ENCODE peak calls at places on chromosomes 5 and 9, in nine cellular contexts. O is stimulated activated CD8-positive, alpha-beta memory T cell treated with anti-CD3 and anti-CD28 coated beads, Interleukin-7, amount 100 ng/mL, for 1 hour; P is activated T-cell treated with anti-CD3 and anti-CD28 coated beads for 1 hour; J is testis; Y is amniotic stem cell; G is midbrain; W is A549; U is AG20443; A is EH. C is an unnamed sample.

GRCh38 chr9:32378496-32378895 is 5.9 kb upstream of the ACO1 start:
- DNase-seq in U (peak; percentile 66), P (no peak), O (no peak), Y (peak; percentile 52), J (peak; percentile 66), G (peak; percentile 79), W (peak; percentile 64), A (peak; percentile 80), C (peak; percentile 77)

GRCh38 chr9:93678199-93679019 is 102.0 kb downstream of the PHF2 start:
- DNase-seq in G (no peak), O (no peak), J (peak; percentile 6), P (no peak), W (no peak), A (no peak), U (no peak), Y (no peak), C (no peak)

GRCh38 chr9:108691614-108692013 is 164.2 kb downstream of the ACTL7B start:
- DNase-seq in U (no peak), P (no peak), J (no peak), Y (no peak), W (no peak), A (no peak), G (no peak), O (no peak), C (no peak)

GRCh38 chr9:22041792-22042191 is 32.7 kb upstream of the CDKN2B start:
- DNase-seq in P (no peak), U (peak; percentile 10), G (no peak), A (peak; percentile 62), J (no peak), O (no peak), Y (no peak), W (no peak), C (peak; percentile 17)

GRCh38 chr5:73318308-73318719 is 130.3 kb downstream of the FOXD1 start:
- DNase-seq in J (no peak), A (peak; percentile 59), O (no peak), P (no peak), G (no peak), U (no peak), Y (no peak), W (no peak), C (no peak)

GRCh38 chr9:75937859-75938258 is 47.4 kb downstream of the PCSK5 start:
- DNase-seq in P (no peak), W (no peak), U (no peak), G (no peak), O (no peak), A (no peak), Y (no peak), J (no peak), C (peak; percentile 53)

GRCh38 chr5:71974622-71975021 is 132.7 kb upstream of the MAP1B start:
- DNase-seq in G (no peak), P (no peak), A (no peak), W (no peak), O (no peak), J (no peak), Y (no peak), U (no peak), C (peak; percentile 11)

GRCh38 chr9:21589344-21590056 is 107.4 kb upstream of the IFNE start:
- DNase-seq in J (no peak), G (no peak), P (no peak), U (no peak), W (no peak), Y (no peak), O (no peak), A (no peak), C (no peak)

GRCh38 chr5:72785796-72786195 is 30.7 kb upstream of the TNPO1 start:
- DNase-seq in G (no peak), P (no peak), A (no peak), W (no peak), U (no peak), Y (no peak), O (no peak), J (no peak), C (no peak)

GRCh38 chr5:77168187-77168883 is 42.1 kb upstream of the PDE8B start:
- DNase-seq in G (peak; percentile 83), J (peak; percentile 82), P (no peak), O (no peak), U (peak; percentile 76), A (peak; percentile 85), Y (no peak), W (peak; percentile 50), C (peak; percentile 78)

GRCh38 chr5:160260006-160260775 is 30.9 kb downstream of the FABP6 start:
- DNase-seq in J (no peak), O (no peak), A (no peak), W (no peak), G (no peak), Y (no peak), P (no peak), U (no peak), C (no peak)

GRCh38 chr9:92501671-92502393 is 19.5 kb upstream of the ASPN start:
- DNase-seq in Y (no peak), U (peak; percentile 80), P (no peak), O (no peak), J (peak; percentile 67), W (peak; percentile 43), G (no peak), A (peak; percentile 74), C (no peak)

GRCh38 chr5:103523319-103523718 is 39.3 kb downstream of the NUDT12 start:
- DNase-seq in Y (no peak), O (no peak), P (no peak), U (no peak), A (no peak), J (no peak), G (no peak), W (no peak), C (no peak)

GRCh38 chr9:108682191-108682590 is 173.6 kb downstream of the ACTL7B start:
- DNase-seq in P (no peak), A (peak; percentile 61), W (no peak), J (no peak), G (no peak), O (no peak), Y (no peak), U (no peak), C (no peak)

GRCh38 chr5:14212838-14213237 is 69.7 kb downstream of the TRIO start:
- DNase-seq in P (no peak), J (no peak), O (no peak), G (no peak), W (no peak), A (no peak), U (no peak), Y (no peak), C (no peak)

C was measured in astrocyte of the hippocampus.